ENCODE peak calls at places on chromosomes 11 and 22, in seven cellular contexts. One of them, this sample, is unnamed.

GRCh38 chr11:66221726-66222236 is 46.7 kb upstream of the RAB1B start:
- DNase-seq in HCT116: no peak
- DNase-seq in esophagus muscularis mucosa: no peak
- DNase-seq in spleen: peak
- DNase-seq in HepG2: no peak
- DNase-seq in GM23338: no peak
- DNase-seq in transverse colon: no peak
- DNase-seq in this sample: no peak

GRCh38 chr11:10777806-10778205 is 26.8 kb downstream of the CTR9 start:
- DNase-seq in HCT116: no peak
- DNase-seq in esophagus muscularis mucosa: no peak
- DNase-seq in spleen: no peak
- DNase-seq in GM23338: no peak
- DNase-seq in transverse colon: no peak
- DNase-seq in HepG2: no peak
- DNase-seq in this sample: no peak

GRCh38 chr11:110830344-110831141 is 118.3 kb upstream of the ARHGAP20 start:
- DNase-seq in HepG2: no peak
- DNase-seq in GM23338: peak
- DNase-seq in spleen: no peak
- DNase-seq in transverse colon: no peak
- DNase-seq in esophagus muscularis mucosa: no peak
- DNase-seq in HCT116: no peak
- DNase-seq in this sample: no peak

GRCh38 chr11:124823512-124824376 is 23.5 kb upstream of the MSANTD2 start:
- DNase-seq in HCT116: no peak
- DNase-seq in spleen: no peak
- DNase-seq in GM23338: no peak
- DNase-seq in HepG2: no peak
- DNase-seq in transverse colon: no peak
- DNase-seq in esophagus muscularis mucosa: no peak
- DNase-seq in this sample: no peak

GRCh38 chr11:55401011-55401410 is 33.2 kb downstream of the OR4A15 start:
- DNase-seq in spleen: no peak
- DNase-seq in GM23338: no peak
- DNase-seq in HepG2: no peak
- DNase-seq in transverse colon: no peak
- DNase-seq in esophagus muscularis mucosa: no peak
- DNase-seq in HCT116: no peak
- DNase-seq in this sample: no peak

GRCh38 chr11:69771466-69771865 is 3.7 kb downstream of the FGF4 start:
- DNase-seq in esophagus muscularis mucosa: no peak
- DNase-seq in HepG2: no peak
- DNase-seq in transverse colon: no peak
- DNase-seq in HCT116: no peak
- DNase-seq in spleen: no peak
- DNase-seq in GM23338: peak
- DNase-seq in this sample: no peak

GRCh38 chr11:56394381-56394780 is 18.1 kb upstream of the OR5AL1 start:
- DNase-seq in HepG2: no peak
- DNase-seq in HCT116: no peak
- DNase-seq in GM23338: no peak
- DNase-seq in transverse colon: no peak
- DNase-seq in esophagus muscularis mucosa: no peak
- DNase-seq in spleen: no peak
- DNase-seq in this sample: no peak

GRCh38 chr11:132980721-132981120 is 551.6 kb downstream of the OPCML start:
- DNase-seq in GM23338: no peak
- DNase-seq in transverse colon: no peak
- DNase-seq in HCT116: no peak
- DNase-seq in HepG2: no peak
- DNase-seq in esophagus muscularis mucosa: peak
- DNase-seq in spleen: no peak
- DNase-seq in this sample: no peak

GRCh38 chr11:28822596-28822995 is 714.4 kb downstream of the METTL15 start:
- DNase-seq in HCT116: no peak
- DNase-seq in transverse colon: no peak
- DNase-seq in HepG2: no peak
- DNase-seq in esophagus muscularis mucosa: no peak
- DNase-seq in spleen: no peak
- DNase-seq in GM23338: no peak
- DNase-seq in this sample: no peak

GRCh38 chr22:26328221-26328620 is 100.8 kb upstream of the ASPHD2 start:
- DNase-seq in transverse colon: no peak
- DNase-seq in HepG2: no peak
- DNase-seq in esophagus muscularis mucosa: no peak
- DNase-seq in spleen: no peak
- DNase-seq in HCT116: no peak
- DNase-seq in GM23338: no peak
- DNase-seq in this sample: no peak

GRCh38 chr11:6627762-6628241 is 8.6 kb upstream of the TPP1 start:
- DNase-seq in HepG2: no peak
- DNase-seq in spleen: no peak
- DNase-seq in transverse colon: no peak
- DNase-seq in GM23338: no peak
- DNase-seq in esophagus muscularis mucosa: no peak
- DNase-seq in HCT116: no peak
- DNase-seq in this sample: no peak

GRCh38 chr11:95254139-95254704 is 23.2 kb upstream of the SESN3 start:
- DNase-seq in spleen: peak
- DNase-seq in transverse colon: peak
- DNase-seq in HCT116: peak
- DNase-seq in esophagus muscularis mucosa: peak
- DNase-seq in GM23338: peak
- DNase-seq in HepG2: peak
- DNase-seq in this sample: peak

GRCh38 chr22:24937114-24937513 is 9.4 kb downstream of the LHFPL7 start:
- DNase-seq in transverse colon: no peak
- DNase-seq in GM23338: peak
- DNase-seq in HepG2: peak
- DNase-seq in HCT116: no peak
- DNase-seq in spleen: no peak
- DNase-seq in esophagus muscularis mucosa: no peak
- DNase-seq in this sample: no peak

GRCh38 chr11:35487532-35488078 is 37.8 kb downstream of the PAMR1 start:
- DNase-seq in esophagus muscularis mucosa: no peak
- DNase-seq in GM23338: peak
- DNase-seq in transverse colon: no peak
- DNase-seq in HCT116: peak
- DNase-seq in HepG2: peak
- DNase-seq in spleen: no peak
- DNase-seq in this sample: no peak

DNA sequence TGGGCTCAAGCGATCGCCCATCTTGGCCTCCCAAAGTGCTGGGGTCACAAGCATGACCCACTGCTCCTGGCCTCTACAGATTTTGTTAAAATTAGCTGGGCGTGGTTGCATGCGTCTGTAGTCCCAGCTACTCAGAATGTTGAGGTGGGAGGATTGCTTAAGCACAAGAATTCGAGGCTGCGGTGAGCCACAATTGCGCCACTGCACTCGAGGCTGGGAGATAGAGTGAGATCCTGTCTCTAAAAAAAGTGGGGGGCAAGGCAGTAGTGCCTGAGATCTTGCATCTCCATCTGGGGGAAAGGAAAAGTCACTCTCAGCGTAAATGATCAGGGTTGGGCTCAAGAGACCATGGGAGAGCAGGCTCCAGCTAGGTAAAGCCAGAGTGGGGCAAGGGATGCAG is 10.5 kb upstream of the DGKZ start:
- DNase-seq in HCT116: no peak
- DNase-seq in spleen: peak
- DNase-seq in esophagus muscularis mucosa: no peak
- DNase-seq in GM23338: no peak
- DNase-seq in transverse colon: no peak
- DNase-seq in HepG2: no peak
- DNase-seq in this sample: peak
- TF ChIP-seq CTCF in HCT116: no peak
- TF ChIP-seq CTCF in spleen: no peak
- TF ChIP-seq CTCF in esophagus muscularis mucosa: no peak
- TF ChIP-seq CTCF in GM23338: no peak
- TF ChIP-seq CTCF in transverse colon: no peak
- TF ChIP-seq CTCF in HepG2: no peak
- TF ChIP-seq CTCF in this sample: no peak

DNA sequence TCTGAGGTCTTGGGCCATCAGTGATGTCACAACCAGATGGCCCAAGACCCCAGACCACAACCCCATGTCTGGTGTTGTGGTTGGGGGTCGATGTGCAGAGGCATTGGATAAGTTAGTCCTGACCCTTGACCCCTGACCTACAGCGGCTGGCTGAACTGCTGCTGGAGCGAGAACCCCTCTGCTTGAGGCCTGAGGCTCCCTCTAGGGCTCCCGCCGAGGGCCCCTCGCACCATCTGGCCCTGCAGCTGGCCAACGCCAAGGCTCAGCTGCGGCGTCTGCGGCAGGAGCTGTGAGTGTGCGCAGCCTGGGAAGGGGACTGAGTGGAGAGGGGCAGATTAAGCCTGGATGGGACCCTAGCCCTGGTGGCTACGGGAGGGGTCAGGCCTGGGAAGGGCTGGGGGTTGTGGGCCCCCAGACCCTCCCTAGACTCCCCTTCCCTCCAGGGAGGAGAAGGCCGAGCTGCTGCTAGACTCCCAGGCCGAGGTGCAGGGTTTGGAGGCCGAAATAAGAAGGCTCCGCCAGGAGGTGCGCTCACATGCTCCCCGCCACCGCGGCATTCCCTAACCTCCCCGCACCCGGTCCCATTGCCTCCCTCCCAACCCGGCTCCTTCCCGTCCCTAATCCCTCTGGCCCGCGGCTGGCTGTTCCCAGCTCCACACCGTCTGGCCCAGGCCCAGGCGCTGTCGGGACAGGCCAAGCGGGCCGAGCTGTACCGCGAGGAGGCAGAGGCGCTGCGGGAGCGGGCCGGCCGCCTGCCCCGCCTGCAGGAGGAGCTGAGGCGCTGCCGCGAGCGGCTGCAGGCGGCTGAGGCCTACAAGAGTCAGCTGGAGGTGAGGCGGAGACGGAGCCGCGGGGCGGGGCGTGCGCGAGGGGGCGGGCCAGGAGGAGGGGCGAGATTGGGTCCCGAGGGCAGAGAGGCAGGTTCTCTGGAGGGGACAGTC is 2.1 kb downstream of the CCDC88B start:
- DNase-seq in esophagus muscularis mucosa: peak
- DNase-seq in spleen: peak
- DNase-seq in HCT116: peak
- DNase-seq in transverse colon: peak
- DNase-seq in GM23338: peak
- DNase-seq in HepG2: peak
- DNase-seq in this sample: peak
- TF ChIP-seq POLR2AphosphoS5 in esophagus muscularis mucosa: peak
- TF ChIP-seq POLR2AphosphoS5 in spleen: peak
- TF ChIP-seq POLR2AphosphoS5 in HCT116: peak
- TF ChIP-seq POLR2AphosphoS5 in transverse colon: peak
- TF ChIP-seq POLR2AphosphoS5 in GM23338: peak
- TF ChIP-seq POLR2AphosphoS5 in HepG2: no peak
- TF ChIP-seq POLR2AphosphoS5 in this sample: peak

DNA sequence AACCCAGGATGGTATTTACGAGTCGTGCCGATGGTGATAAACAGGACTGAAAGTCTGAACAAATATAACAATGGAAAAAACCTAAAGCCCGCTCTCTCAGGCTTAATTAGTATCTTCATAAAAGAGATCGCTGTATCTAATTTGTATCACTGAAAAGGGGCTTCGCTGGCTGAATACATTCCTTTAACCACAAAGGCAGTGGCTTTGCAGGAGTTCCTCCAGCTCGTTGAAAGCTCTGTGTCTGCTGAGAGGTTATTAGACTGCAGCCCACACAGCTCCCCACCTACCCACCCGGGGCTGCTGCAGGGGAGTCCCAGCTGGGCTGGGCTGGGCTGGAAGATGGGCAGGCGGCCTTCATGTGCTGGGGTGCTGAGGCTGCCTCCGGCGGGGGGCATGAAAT is 15.1 kb downstream of the SHISAL1 start:
- DNase-seq in esophagus muscularis mucosa: no peak
- DNase-seq in HCT116: no peak
- DNase-seq in transverse colon: no peak
- DNase-seq in HepG2: no peak
- DNase-seq in GM23338: no peak
- DNase-seq in spleen: no peak
- DNase-seq in this sample: no peak
- H3K4me3 ChIP-seq in esophagus muscularis mucosa: no peak
- H3K4me3 ChIP-seq in HCT116: no peak
- H3K4me3 ChIP-seq in transverse colon: no peak
- H3K4me3 ChIP-seq in HepG2: no peak
- H3K4me3 ChIP-seq in GM23338: no peak
- H3K4me3 ChIP-seq in spleen: no peak
- H3K4me3 ChIP-seq in this sample: no peak

GRCh38 chr11:134261000-134261399 is 7.6 kb downstream of the ACAD8 start:
- DNase-seq in GM23338: no peak
- DNase-seq in transverse colon: no peak
- DNase-seq in spleen: no peak
- DNase-seq in HepG2: no peak
- DNase-seq in esophagus muscularis mucosa: no peak
- DNase-seq in HCT116: no peak
- DNase-seq in this sample: no peak

GRCh38 chr11:134260503-134260902 is 7.1 kb downstream of the ACAD8 start:
- DNase-seq in transverse colon: no peak
- DNase-seq in esophagus muscularis mucosa: no peak
- DNase-seq in HCT116: no peak
- DNase-seq in GM23338: no peak
- DNase-seq in HepG2: no peak
- DNase-seq in spleen: no peak
- DNase-seq in this sample: no peak

GRCh38 chr11:134258577-134258976 is 5.2 kb downstream of the ACAD8 start:
- DNase-seq in spleen: no peak
- DNase-seq in esophagus muscularis mucosa: no peak
- DNase-seq in HCT116: no peak
- DNase-seq in transverse colon: no peak
- DNase-seq in HepG2: no peak
- DNase-seq in GM23338: no peak
- DNase-seq in this sample: no peak

GRCh38 chr11:134264966-134265365 is 11.2 kb upstream of the GLB1L3 start:
- DNase-seq in spleen: no peak
- DNase-seq in transverse colon: no peak
- DNase-seq in esophagus muscularis mucosa: no peak
- DNase-seq in HepG2: no peak
- DNase-seq in HCT116: no peak
- DNase-seq in GM23338: no peak
- DNase-seq in this sample: no peak

DNA sequence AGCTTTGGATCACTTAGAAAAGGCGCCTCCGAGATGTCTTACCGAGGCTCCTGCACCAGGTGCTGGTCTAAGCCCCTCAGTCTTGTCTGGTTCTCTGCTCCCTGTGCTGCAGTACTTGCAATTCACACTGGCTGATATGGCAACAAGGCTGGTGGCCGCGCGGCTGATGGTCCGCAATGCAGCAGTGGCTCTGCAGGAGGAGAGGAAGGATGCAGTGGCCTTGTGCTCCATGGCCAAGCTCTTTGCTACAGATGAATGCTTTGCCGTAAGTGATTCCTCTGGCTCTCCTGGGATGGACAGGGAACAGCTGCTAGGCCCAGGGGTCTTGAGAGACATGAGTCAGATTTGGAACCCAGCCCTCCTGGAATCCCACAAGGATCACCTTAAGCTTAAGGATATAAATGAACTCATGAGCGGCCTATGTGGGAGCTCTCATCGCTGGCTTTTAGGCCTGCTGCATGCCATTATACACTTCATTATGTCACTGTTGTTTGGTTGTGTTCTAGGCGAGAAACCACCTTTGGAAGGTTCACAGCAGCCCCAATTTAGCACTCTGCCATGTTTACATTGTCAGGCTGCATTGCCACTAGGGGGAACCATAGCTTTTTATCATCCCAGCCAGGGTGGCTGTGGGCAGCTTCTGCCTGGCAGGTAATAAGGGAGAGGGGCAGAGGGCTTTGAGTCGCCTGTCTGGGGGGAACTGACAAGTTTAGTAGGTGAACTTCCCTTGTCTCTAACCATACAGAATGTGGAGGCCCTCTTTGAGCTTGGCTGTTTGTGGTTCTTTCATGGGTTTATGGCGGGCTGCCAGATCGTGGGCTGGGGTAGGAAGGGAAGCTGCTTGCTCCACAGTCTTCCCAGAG is 8.5 kb downstream of the ACAD8 start:
- DNase-seq in esophagus muscularis mucosa: no peak
- DNase-seq in spleen: no peak
- DNase-seq in GM23338: peak
- DNase-seq in HCT116: peak
- DNase-seq in HepG2: peak
- DNase-seq in transverse colon: no peak
- DNase-seq in this sample: no peak
- TF ChIP-seq CTCF in esophagus muscularis mucosa: no peak
- TF ChIP-seq CTCF in spleen: peak
- TF ChIP-seq CTCF in GM23338: peak
- TF ChIP-seq CTCF in HCT116: peak
- TF ChIP-seq CTCF in HepG2: peak
- TF ChIP-seq CTCF in transverse colon: peak
- TF ChIP-seq CTCF in this sample: peak